ENCODE peak calls at places on chromosomes 4 and X, in ten cellular contexts. A, O, G, D, U, K, V, M, B and P are unnamed samples.

GRCh38 chr4:83552924-83553323 is 17.0 kb downstream of the GPAT3 start:
- DNase-seq in A (peak), O (no peak), G (no peak), D (no peak), U (no peak), K (no peak), V (no peak), M (peak), B (no peak), P (no peak)

GRCh38 chr4:185394568-185395254 is 1.0 kb downstream of the LRP2BP start:
- DNase-seq in A (no peak), O (no peak), G (no peak), D (peak), U (no peak), K (no peak), V (no peak), M (no peak), B (no peak), P (no peak)

GRCh38 chrX:131288738-131289511 is at the start of gene IGSF1:
- DNase-seq in A (no peak), O (no peak), G (peak), D (no peak), U (no peak), K (no peak), V (no peak), M (no peak), B (no peak), P (no peak)

GRCh38 chr4:181528570-181529184 is 714.5 kb upstream of the TENM3 start:
- DNase-seq in A (peak), O (no peak), G (peak), D (peak), U (no peak), K (peak), V (no peak), M (peak), B (peak), P (no peak)

GRCh38 chrX:99750721-99751120 is 659.4 kb downstream of the PCDH19 start:
- DNase-seq in A (no peak), O (no peak), G (peak), D (no peak), U (no peak), K (no peak), V (no peak), M (no peak), B (no peak), P (no peak)

GRCh38 chr4:76035146-76035545 is 724 bp downstream of the CXCL11 start:
- DNase-seq in A (no peak), O (no peak), G (no peak), D (peak), U (no peak), K (no peak), V (no peak), M (no peak), B (no peak), P (no peak)

GRCh38 chr4:137263206-137263605 is 269.1 kb downstream of the PCDH18 start:
- DNase-seq in A (no peak), O (no peak), G (no peak), D (no peak), U (no peak), K (no peak), V (no peak), M (no peak), B (no peak), P (no peak)

GRCh38 chr4:87216469-87216868 is 3.9 kb downstream of the KLHL8 start:
- DNase-seq in A (no peak), O (no peak), G (no peak), D (no peak), U (no peak), K (no peak), V (no peak), M (no peak), B (no peak), P (no peak)

GRCh38 chrX:128106630-128107029 is 54.4 kb upstream of the ACTRT1 start:
- DNase-seq in A (peak), O (no peak), G (peak), D (peak), U (no peak), K (no peak), V (no peak), M (peak), B (no peak), P (no peak)

GRCh38 chrX:69060631-69061408 is 104.4 kb downstream of the PJA1 start:
- DNase-seq in A (peak), O (no peak), G (peak), D (no peak), U (no peak), K (no peak), V (no peak), M (peak), B (no peak), P (no peak)

GRCh38 chr4:792729-793108 is 33.2 kb downstream of the CPLX1 start:
- DNase-seq in A (no peak), O (no peak), G (no peak), D (peak), U (no peak), K (no peak), V (no peak), M (no peak), B (peak), P (no peak)

GRCh38 chr4:149914521-149915115 is 99.0 kb upstream of the IQCM start:
- DNase-seq in A (peak), O (peak), G (peak), D (peak), U (peak), K (no peak), V (no peak), M (peak), B (no peak), P (no peak)

GRCh38 chr4:39451423-39452023 is 7.2 kb downstream of the RPL9 start:
- DNase-seq in A (no peak), O (no peak), G (no peak), D (no peak), U (no peak), K (no peak), V (no peak), M (no peak), B (no peak), P (no peak)

GRCh38 chr4:168335621-168336020 is 17.1 kb upstream of the DDX60 start:
- DNase-seq in A (no peak), O (no peak), G (no peak), D (no peak), U (no peak), K (no peak), V (no peak), M (no peak), B (no peak), P (no peak)

GRCh38 chrX:124194209-124194608 is 138.3 kb upstream of the TEX13D start:
- DNase-seq in A (peak), O (no peak), G (no peak), D (no peak), U (no peak), K (no peak), V (no peak), M (no peak), B (no peak), P (no peak)

GRCh38 chr4:87498446-87498900 is 30.7 kb downstream of the SPARCL1 start:
- DNase-seq in A (no peak), O (no peak), G (no peak), D (no peak), U (no peak), K (no peak), V (no peak), M (peak), B (no peak), P (no peak)

GRCh38 chr4:169105620-169106019 is 95.6 kb upstream of the CBR4 start:
- DNase-seq in A (no peak), O (no peak), G (no peak), D (no peak), U (no peak), K (no peak), V (no peak), M (no peak), B (no peak), P (no peak)

GRCh38 chr4:95549246-95550138 is 719 bp upstream of the UNC5C start:
- DNase-seq in A (peak), O (no peak), G (peak), D (no peak), U (peak), K (peak), V (no peak), M (peak), B (peak), P (no peak)

GRCh38 chr4:77021614-77022089 is 54.1 kb downstream of the CCNI start:
- DNase-seq in A (no peak), O (no peak), G (no peak), D (no peak), U (no peak), K (no peak), V (no peak), M (no peak), B (no peak), P (no peak)